ENCODE peak calls at places on chromosomes 6 and 20, in four cellular contexts. X, N, J and V are unnamed samples.

GRCh38 chr6:149168968-149169367 is 148.5 kb upstream of the TAB2 start:
- DNase-seq in X (no peak), N (no peak), J (no peak), V (no peak)

GRCh38 chr6:145254649-145255401 is 480.5 kb downstream of the EPM2A start:
- DNase-seq in X (no peak), N (no peak), J (no peak), V (no peak)

GRCh38 chr20:46113071-46113470 is 5.0 kb upstream of the CD40 start:
- DNase-seq in X (no peak), N (no peak), J (no peak), V (no peak)

GRCh38 chr6:118083711-118084110 is 176.6 kb downstream of the SLC35F1 start:
- DNase-seq in X (no peak), N (no peak), J (no peak), V (no peak)

GRCh38 chr20:35523298-35523888 is 6.1 kb downstream of the C20orf173 start:
- DNase-seq in X (no peak), N (no peak), J (no peak), V (no peak)

GRCh38 chr20:38223743-38224100 is 36.8 kb downstream of the KIAA1755 start:
- DNase-seq in X (no peak), N (no peak), J (peak; percentile 7), V (no peak)

GRCh38 chr6:23505021-23505420 is 621.0 kb upstream of the NRSN1 start:
- DNase-seq in X (no peak), N (no peak), J (no peak), V (no peak)

GRCh38 chr20:46256293-46256692 is 52.0 kb downstream of the CDH22 start:
- DNase-seq in X (no peak), N (no peak), J (no peak), V (no peak)

GRCh38 chr6:98782772-98783171 is 51.6 kb upstream of the POU3F2 start:
- DNase-seq in X (no peak), N (no peak), J (no peak), V (no peak)

GRCh38 chr20:47392015-47392720 is 35.7 kb upstream of the ZMYND8 start:
- DNase-seq in X (no peak), N (no peak), J (peak; percentile 62), V (peak; percentile 17)

GRCh38 chr6:14730654-14731053 is 515.2 kb upstream of the JARID2 start:
- DNase-seq in X (no peak), N (no peak), J (no peak), V (no peak)

GRCh38 chr6:2641044-2641673 is 109.6 kb downstream of the MYLK4 start:
- DNase-seq in X (no peak), N (no peak), J (no peak), V (no peak)

GRCh38 chr6:28757429-28758045 is 166.2 kb downstream of the TRIM27 start:
- DNase-seq in X (no peak), N (no peak), J (no peak), V (no peak)

GRCh38 chr6:28756555-28756918 is 167.2 kb downstream of the TRIM27 start:
- DNase-seq in X (no peak), N (no peak), J (no peak), V (no peak)

GRCh38 chr6:28758818-28759235 is 165.0 kb downstream of the TRIM27 start:
- DNase-seq in X (no peak), N (no peak), J (no peak), V (no peak)

GRCh38 chr6:28764014-28764723 is 159.6 kb downstream of the TRIM27 start:
- DNase-seq in X (no peak), N (no peak), J (no peak), V (no peak)

GRCh38 chr6:28758046-28758817 is 165.6 kb downstream of the TRIM27 start:
- DNase-seq in X (peak; percentile 25), N (no peak), J (no peak), V (no peak)
- H3K4me3 ChIP-seq in X (no peak overlapping the region), N (no peak overlapping the region), J (no peak overlapping the region), V (no peak overlapping the region)

GRCh38 chr20:57332105-57333089 is 2.8 kb downstream of the SPO11 start:
- DNase-seq in X (peak; percentile 43), N (no peak), J (no peak), V (no peak)
- TF ChIP-seq CTCF in X (peak; percentile 55), N (no peak), J (no peak), V (no peak)

DNA sequence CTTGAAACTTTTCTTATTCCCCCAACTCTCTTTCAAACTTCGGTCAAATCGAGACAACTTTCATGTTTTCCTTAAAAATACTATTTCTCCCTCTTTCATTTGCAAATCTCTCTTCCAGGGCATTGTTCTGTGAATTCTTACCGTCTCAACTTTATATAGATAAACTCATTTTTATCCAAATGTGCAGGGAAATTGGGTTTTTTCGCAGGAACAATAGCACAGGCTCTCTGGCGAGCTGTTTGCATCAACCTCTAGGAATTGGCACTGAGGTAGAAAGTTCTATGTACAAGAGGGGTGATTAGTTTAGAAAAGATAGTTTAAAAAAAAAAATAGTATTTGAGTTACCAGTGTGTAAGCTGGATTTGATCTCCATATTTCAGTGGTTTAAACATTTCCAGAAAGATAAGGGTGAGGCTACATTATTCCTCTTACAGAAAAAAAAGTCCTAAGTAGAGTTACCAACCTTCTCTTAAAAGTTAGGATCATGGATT is 129.7 kb upstream of the BTN3A2 start:
- DNase-seq in X (no peak), N (no peak), J (no peak), V (no peak)
- H3K4me3 ChIP-seq in X (peak overlapping the region; percentile 56), N (peak overlapping the region; percentile 64), J (peak overlapping the region; percentile 64), V (peak overlapping the region; percentile 63)

GRCh38 chr6:130309028-130309427 is 56.8 kb upstream of the TMEM200A start:
- DNase-seq in X (no peak), N (no peak), J (no peak), V (no peak)

GRCh38 chr6:130314271-130314670 is 51.5 kb upstream of the TMEM200A start:
- DNase-seq in X (no peak), N (no peak), J (no peak), V (no peak)

GRCh38 chr6:130307752-130308361 is 58.0 kb upstream of the TMEM200A start:
- DNase-seq in X (peak; percentile 23), N (no peak), J (no peak), V (no peak)

GRCh38 chr6:130313206-130313605 is 52.6 kb upstream of the TMEM200A start:
- DNase-seq in X (no peak), N (no peak), J (no peak), V (no peak)
- TF ChIP-seq CTCF in X (peak; percentile 10), N (no peak), J (no peak), V (no peak)

GRCh38 chr6:75283907-75284284 is 696 bp downstream of the TMEM30A start:
- DNase-seq in X (no peak), N (no peak), J (no peak), V (no peak)

GRCh38 chr6:75284285-75285155 is at the start of gene TMEM30A:
- DNase-seq in X (peak; percentile 99), N (peak; percentile 99), J (peak; percentile 98), V (peak; percentile 96)

GRCh38 chr6:75281643-75282042 is 2.9 kb downstream of the TMEM30A start:
- DNase-seq in X (no peak), N (no peak), J (no peak), V (no peak)

GRCh38 chr6:75280131-75280855 is 4.3 kb downstream of the TMEM30A start:
- DNase-seq in X (no peak), N (no peak), J (no peak), V (no peak)

DNA sequence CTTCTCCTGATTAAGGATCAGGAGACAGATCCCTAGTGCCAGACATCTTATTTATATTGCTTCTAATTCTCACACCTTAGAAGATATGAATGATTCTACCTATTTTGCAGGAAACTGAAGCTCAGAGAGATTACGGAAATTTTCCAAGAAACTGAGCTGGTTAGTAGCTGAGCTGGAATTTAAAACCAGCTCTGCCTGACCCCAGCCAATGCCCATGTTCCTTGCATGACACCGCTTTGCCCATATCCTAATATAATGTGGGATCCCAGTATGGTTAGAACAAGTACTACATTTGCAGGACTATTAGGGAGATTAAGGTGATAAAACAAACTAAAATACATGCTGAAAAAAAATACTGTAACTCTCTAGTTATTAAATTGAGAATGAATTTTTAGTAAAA is 1.9 kb downstream of the TMEM30A start:
- DNase-seq in X (no peak), N (no peak), J (no peak), V (no peak)
- H3K4me3 ChIP-seq in X (peak overlapping the region; percentile 86), N (peak overlapping the region; percentile 94), J (peak overlapping the region; percentile 92), V (peak overlapping the region; percentile 92)

GRCh38 chr20:63228786-63229185 is 6.9 kb upstream of the BIRC7 start:
- DNase-seq in X (no peak), N (no peak), J (no peak), V (no peak)

GRCh38 chr20:63233924-63234323 is 1.8 kb upstream of the BIRC7 start:
- DNase-seq in X (no peak), N (no peak), J (no peak), V (no peak)

GRCh38 chr20:63233061-63233344 is 2.7 kb upstream of the BIRC7 start:
- DNase-seq in X (no peak), N (no peak), J (no peak), V (no peak)

GRCh38 chr20:63232235-63233060 is 3.3 kb upstream of the BIRC7 start:
- DNase-seq in X (peak; percentile 67), N (no peak), J (no peak), V (no peak)

GRCh38 chr20:63230800-63231268 is 4.9 kb upstream of the BIRC7 start:
- DNase-seq in X (peak; percentile 87), N (peak; percentile 65), J (peak; percentile 70), V (peak; percentile 49)
- TF ChIP-seq CTCF in X (peak; percentile 67), N (peak; percentile 43), J (peak; percentile 50), V (peak; percentile 71)

DNA sequence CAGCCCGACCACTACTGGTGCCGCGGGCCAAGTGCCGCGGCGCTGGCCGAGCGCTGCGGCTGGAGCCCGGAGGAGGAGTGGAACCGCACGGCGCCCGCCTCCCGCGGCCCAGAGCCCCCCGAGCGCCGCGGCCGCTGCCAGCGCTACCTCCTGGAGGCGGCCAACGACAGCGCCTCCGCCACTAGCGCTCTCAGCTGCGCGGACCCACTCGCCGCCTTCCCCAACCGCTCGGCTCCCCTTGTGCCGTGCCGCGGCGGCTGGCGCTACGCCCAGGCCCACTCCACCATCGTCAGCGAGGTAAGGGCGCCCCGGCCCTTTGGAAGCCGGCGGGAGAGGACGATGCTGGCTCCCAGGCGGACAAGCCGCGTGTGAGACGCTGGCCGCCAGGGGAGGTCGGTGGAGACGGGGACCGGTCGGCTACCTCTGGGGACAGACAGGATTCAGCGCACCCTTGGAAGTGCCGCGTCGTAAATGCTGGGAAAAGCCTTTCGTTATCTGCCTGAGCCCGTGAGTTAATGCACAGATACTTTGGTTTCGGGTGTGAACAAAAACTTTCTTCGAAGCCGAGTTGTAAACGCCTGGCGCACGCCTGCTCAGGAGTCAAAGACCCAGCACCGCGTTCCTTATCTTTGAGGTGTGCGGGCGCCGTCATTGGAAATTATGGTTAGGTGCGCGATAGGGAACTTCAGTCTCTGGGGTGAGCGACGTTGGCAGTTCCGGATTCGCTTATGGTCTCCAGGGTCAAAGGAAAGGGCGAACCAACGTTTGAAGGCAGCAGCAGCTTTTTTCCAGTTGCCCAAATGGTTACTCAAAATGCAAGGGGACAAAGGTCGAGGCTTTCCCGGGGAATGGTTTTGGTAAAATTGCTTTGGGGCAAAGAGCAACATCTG is 619 bp downstream of the SLC22A3 start:
- DNase-seq in X (peak; percentile 60), N (peak; percentile 69), J (no peak), V (no peak)
- H3K4me3 ChIP-seq in X (peak overlapping the region; percentile 92), N (peak overlapping the region; percentile 85), J (peak overlapping the region; percentile 61), V (peak overlapping the region; percentile 70)

GRCh38 chr20:58892126-58892931 is 39.8 kb downstream of the GNAS start:
- DNase-seq in X (peak; percentile 90), N (peak; percentile 85), J (peak; percentile 87), V (peak; percentile 82)
- TF ChIP-seq CTCF in X (peak; percentile 11), N (no peak), J (peak; percentile 4), V (no peak)